ENCODE peak calls at places on chromosomes 3 and 15, in four cellular contexts. Y is neural progenitor cell, Q is GM23248, A is HCT116. D is an unnamed sample.

GRCh38 chr3:115699741-115700140 is 76.4 kb downstream of the GAP43 start:
- DNase-seq in A (no peak), Q (peak; percentile 67), Y (no peak), D (no peak)

GRCh38 chr3:46369675-46370132 is 1.0 kb upstream of the CCR5 start:
- DNase-seq in Q (no peak), A (no peak), Y (no peak), D (no peak)

GRCh38 chr15:98503970-98504369 is 144.4 kb upstream of the IGF1R start:
- DNase-seq in A (no peak), Y (no peak), Q (peak; percentile 69), D (peak; percentile 49)

GRCh38 chr3:39502838-39503145 is 35.3 kb downstream of the MOBP start:
- DNase-seq in Q (no peak), A (no peak), Y (no peak), D (no peak)

GRCh38 chr3:71908001-71908400 is 123.1 kb upstream of the PROK2 start:
- DNase-seq in A (no peak), Y (no peak), Q (peak; percentile 19), D (no peak)

GRCh38 chr15:72952151-72952550 is 100.1 kb upstream of the NEO1 start:
- DNase-seq in A (no peak), Q (no peak), Y (no peak), D (no peak)

GRCh38 chr3:64916937-64917336 is 229.1 kb upstream of the ADAMTS9 start:
- DNase-seq in Y (no peak), A (no peak), Q (no peak), D (no peak)

GRCh38 chr3:70824078-70824477 is 511.6 kb upstream of the MDFIC2 start:
- DNase-seq in Y (no peak), Q (peak; percentile 44), A (no peak), D (no peak)

GRCh38 chr3:192916455-192917257 is 1.0 kb downstream of the MB21D2 start:
- DNase-seq in A (no peak), Y (peak; percentile 74), Q (peak; percentile 87), D (peak; percentile 80)

GRCh38 chr3:133986302-133986701 is 43.4 kb downstream of the SLCO2A1 start:
- DNase-seq in Y (no peak), Q (no peak), A (no peak), D (no peak)

GRCh38 chr3:84755860-84756259 is 202.9 kb upstream of the CADM2 start:
- DNase-seq in Y (no peak), A (no peak), Q (no peak), D (no peak)

GRCh38 chr3:162525052-162525451 is 1028.4 kb downstream of the OTOL1 start:
- DNase-seq in Y (no peak), Q (peak; percentile 82), A (no peak), D (peak; percentile 55)

GRCh38 chr3:134201201-134202130 is 49.2 kb downstream of the RYK start:
- DNase-seq in A (peak; percentile 85), Y (no peak), Q (peak; percentile 88), D (no peak)

GRCh38 chr3:38549486-38549885 is 53.3 kb downstream of the EXOG start:
- DNase-seq in Y (no peak), Q (no peak), A (no peak), D (no peak)

GRCh38 chr15:41695750-41696436 is 35.7 kb downstream of the MGA start:
- DNase-seq in Y (no peak), A (peak; percentile 24), Q (peak; percentile 12), D (peak; percentile 35)

GRCh38 chr15:79643393-79643792 is 211.3 kb downstream of the MINAR1 start:
- DNase-seq in Y (no peak), A (no peak), Q (no peak), D (no peak)

GRCh38 chr3:63673111-63673510 is 20.6 kb downstream of the SNTN start:
- DNase-seq in A (no peak), Q (no peak), Y (no peak), D (no peak)

GRCh38 chr3:61438253-61439115 is 122.9 kb upstream of the PTPRG start:
- DNase-seq in Q (no peak), Y (no peak), A (no peak), D (peak; percentile 16)

GRCh38 chr15:52031542-52031941 is 12.5 kb downstream of the MAPK6 start:
- DNase-seq in Y (no peak), A (no peak), Q (peak; percentile 56), D (peak; percentile 28)

GRCh38 chr15:96070636-96071035 is 259.9 kb upstream of the NR2F2 start:
- DNase-seq in A (no peak), Y (no peak), Q (peak; percentile 32), D (no peak)

GRCh38 chr15:89404023-89404422 is 69.4 kb upstream of the POLG start:
- DNase-seq in A (no peak), Y (no peak), Q (no peak), D (no peak)

GRCh38 chr15:89409184-89409992 is 74.8 kb upstream of the POLG start:
- DNase-seq in Y (peak; percentile 56), Q (no peak), A (no peak), D (no peak)

GRCh38 chr15:89406218-89406716 is 71.6 kb upstream of the POLG start:
- DNase-seq in Y (peak; percentile 30), Q (no peak), A (no peak), D (no peak)

GRCh38 chr15:89408512-89409183 is 74.0 kb upstream of the POLG start:
- DNase-seq in A (no peak), Y (peak; percentile 27), Q (peak; percentile 21), D (no peak)

GRCh38 chr15:89406756-89407650 is 72.4 kb upstream of the POLG start:
- DNase-seq in Q (peak; percentile 21), Y (peak; percentile 72), A (no peak), D (no peak)
- TF ChIP-seq EZH2 in Q (peak; percentile 73), Y (peak; percentile 98), A (no peak), D (peak; percentile 96)

GRCh38 chr15:64617727-64618126 is 157.3 kb downstream of the ZNF609 start:
- DNase-seq in Q (no peak), A (no peak), Y (peak; percentile 7), D (no peak)

GRCh38 chr15:64618569-64618968 is 156.8 kb downstream of the RBPMS2 start:
- DNase-seq in A (no peak), Y (no peak), Q (no peak), D (no peak)

GRCh38 chr15:64618138-64618537 is 157.3 kb downstream of the RBPMS2 start:
- DNase-seq in Q (no peak), Y (no peak), A (no peak), D (no peak)

GRCh38 chr15:64620991-64621495 is 154.3 kb downstream of the RBPMS2 start:
- DNase-seq in A (no peak), Q (no peak), Y (no peak), D (no peak)

GRCh38 chr15:64619880-64620839 is 155.2 kb downstream of the RBPMS2 start:
- DNase-seq in Q (peak; percentile 78), Y (no peak), A (no peak), D (no peak)
- TF ChIP-seq EZH2phosphoT487 in Q (no peak), Y (no peak), A (no peak), D (no peak)

GRCh38 chr3:47578691-47579632 is at the start of gene CSPG5:
- DNase-seq in A (no peak), Q (peak; percentile 50), Y (peak; percentile 85), D (peak; percentile 50)
- TF ChIP-seq EZH2 in A (no peak), Q (peak; percentile 44), Y (peak; percentile 44), D (peak; percentile 72)

GRCh38 chr3:150739200-150739863 is 23.6 kb downstream of the SIAH2 start:
- DNase-seq in Y (no peak), A (no peak), Q (no peak), D (no peak)
- TF ChIP-seq EZH2phosphoT487 in Y (no peak), A (no peak), Q (no peak), D (no peak)

GRCh38 chr3:128488995-128489859 is 3.8 kb downstream of the GATA2 start:
- DNase-seq in Q (peak; percentile 87), Y (peak; percentile 61), A (peak; percentile 35), D (peak; percentile 63)

GRCh38 chr3:128490650-128491070 is 2.3 kb downstream of the GATA2 start:
- DNase-seq in Q (no peak), A (no peak), Y (no peak), D (no peak)

GRCh38 chr3:128491071-128491899 is 1.7 kb downstream of the GATA2 start:
- DNase-seq in Q (peak; percentile 35), Y (peak; percentile 57), A (no peak), D (no peak)

GRCh38 chr3:128488636-128488994 is 4.4 kb downstream of the GATA2 start:
- DNase-seq in Q (peak; percentile 48), A (no peak), Y (no peak), D (no peak)

GRCh38 chr3:128489860-128490649 is 2.9 kb downstream of the GATA2 start:
- DNase-seq in Y (peak; percentile 95), A (no peak), Q (peak; percentile 73), D (peak; percentile 57)
- TF ChIP-seq EZH2 in Y (peak; percentile 72), A (no peak), Q (no peak), D (peak; percentile 97)

GRCh38 chr3:8509961-8510360 is 8.3 kb downstream of the LMCD1 start:
- DNase-seq in A (peak; percentile 47), Q (peak; percentile 95), Y (no peak), D (no peak)
- TF ChIP-seq EZH2phosphoT487 in A (no peak), Q (no peak), Y (no peak), D (no peak)

DNA sequence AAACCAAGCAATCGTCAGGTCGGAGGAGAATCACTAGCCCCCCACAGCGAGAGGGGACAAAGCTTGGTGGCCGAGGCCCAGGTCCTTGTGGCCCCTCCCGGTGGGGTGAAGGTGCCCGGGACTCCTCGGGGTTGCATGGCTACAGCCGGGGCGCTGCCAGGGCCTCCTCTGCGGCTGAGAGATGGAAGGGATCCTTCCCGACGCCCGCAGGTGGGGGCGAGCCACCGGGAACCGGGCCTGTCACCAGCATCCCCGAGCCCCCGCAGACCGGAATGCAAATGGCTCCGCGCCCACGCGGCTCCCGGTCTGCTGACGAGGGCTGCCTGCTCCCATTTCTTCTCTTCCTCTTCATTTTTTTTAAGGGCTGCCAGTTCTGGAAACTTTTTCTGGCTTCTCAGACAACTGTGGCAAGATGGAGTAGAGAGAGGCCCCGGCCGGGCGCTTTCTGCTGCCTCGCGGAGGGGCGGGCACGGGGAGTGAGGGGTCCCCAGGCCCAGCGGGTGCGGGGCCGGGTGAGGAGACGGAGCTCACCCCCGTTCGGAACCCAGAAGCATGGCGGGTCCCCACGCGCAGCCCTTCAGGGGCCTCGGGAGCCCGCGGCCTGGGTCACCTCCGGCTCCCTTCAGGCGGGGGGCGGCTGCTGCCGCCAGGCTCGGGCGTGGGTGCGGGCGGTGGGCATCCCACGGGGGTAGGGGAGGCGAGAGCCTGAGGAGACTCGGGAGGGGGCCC is 27.5 kb downstream of the MELTF start:
- DNase-seq in Y (peak; percentile 24), A (no peak), Q (peak; percentile 62), D (no peak)
- TF ChIP-seq EZH2 in Y (no peak), A (no peak), Q (no peak), D (no peak)